ENCODE peak calls at places on chromosomes 13 and 19, in four cellular contexts. S, M, Q and H are unnamed samples.

GRCh38 chr19:44702551-44703176 is 3.7 kb downstream of the CEACAM16 start:
- DNase-seq in M (no peak), Q (no peak), S (no peak), H (no peak)

GRCh38 chr19:6424190-6424938 is at the start of gene KHSRP:
- DNase-seq in S (no peak), M (no peak), Q (peak), H (peak)

GRCh38 chr19:32406161-32407003 is 812 bp downstream of the DPY19L3 start:
- DNase-seq in S (no peak), Q (no peak), M (no peak), H (no peak)

GRCh38 chr13:23952796-23953195 is 55.5 kb upstream of the C1QTNF9B start:
- DNase-seq in Q (no peak), M (no peak), S (no peak), H (no peak)

GRCh38 chr13:49219647-49220034 is 497 bp upstream of the MLNR start:
- DNase-seq in Q (no peak), S (no peak), M (no peak), H (no peak)

GRCh38 chr19:19406878-19407639 is 1.6 kb downstream of the GATAD2A start:
- DNase-seq in M (no peak), Q (no peak), S (no peak), H (peak)

GRCh38 chr13:99258210-99258860 is at the start of gene GPR18:
- DNase-seq in Q (no peak), S (no peak), M (no peak), H (no peak)

GRCh38 chr19:39401549-39402416 is 4.9 kb upstream of the ZFP36 start:
- DNase-seq in M (no peak), Q (peak), S (peak), H (peak)

GRCh38 chr19:51070334-51070886 is 5.5 kb upstream of the KLK13 start:
- DNase-seq in S (no peak), Q (no peak), M (no peak), H (no peak)